ENCODE peak calls at places on chromosomes 13 and 19, in seven cellular contexts. U is H1, R is IMR-90, F is neuronal stem cell, A is mesendoderm, C is H9, P is trophoblast cell. H is an unnamed sample.

GRCh38 chr13:113642563-113642962 is 15.4 kb downstream of the ATP4B start:
- DNase-seq in U (no peak), R (no peak), F (no peak), A (no peak), C (no peak), P (no peak), H (no peak)

GRCh38 chr13:24107955-24108614 is 52.4 kb upstream of the SPATA13 start:
- DNase-seq in U (no peak), R (peak), F (no peak), A (no peak), C (no peak), P (no peak), H (peak)

GRCh38 chr13:25958983-25959382 is 92.8 kb downstream of the SHISA2 start:
- DNase-seq in U (no peak), R (no peak), F (no peak), A (no peak), C (no peak), P (no peak), H (no peak)

GRCh38 chr13:22726721-22727120 is 454.1 kb upstream of the SGCG start:
- DNase-seq in U (no peak), R (no peak), F (no peak), A (no peak), C (no peak), P (no peak), H (no peak)

GRCh38 chr13:32031815-32032345 is 306 bp downstream of the FRY start:
- DNase-seq in U (no peak), R (no peak), F (no peak), A (peak), C (no peak), P (no peak), H (no peak)

GRCh38 chr13:112854321-112854720 is 114.7 kb upstream of the MCF2L start:
- DNase-seq in U (no peak), R (no peak), F (no peak), A (no peak), C (no peak), P (no peak), H (no peak)

GRCh38 chr13:88745013-88745412 is 1073.8 kb downstream of the SLITRK5 start:
- DNase-seq in U (no peak), R (no peak), F (no peak), A (no peak), C (no peak), P (no peak), H (no peak)

GRCh38 chr13:46667687-46668281 is 114.8 kb downstream of the LRCH1 start:
- DNase-seq in U (no peak), R (no peak), F (no peak), A (no peak), C (no peak), P (no peak), H (peak)

GRCh38 chr19:1045247-1045603 is 5.3 kb downstream of the ABCA7 start:
- DNase-seq in U (peak), R (no peak), F (no peak), A (peak), C (peak), P (peak), H (peak)

GRCh38 chr13:79273045-79273444 is 133.0 kb downstream of the RBM26 start:
- DNase-seq in U (no peak), R (no peak), F (no peak), A (no peak), C (no peak), P (no peak), H (no peak)

GRCh38 chr13:114225610-114226009 is 9.1 kb upstream of the CDC16 start:
- DNase-seq in U (no peak), R (no peak), F (no peak), A (no peak), C (no peak), P (no peak), H (no peak)

GRCh38 chr13:79457948-79458347 is 23.0 kb upstream of the NDFIP2 start:
- DNase-seq in U (no peak), R (peak), F (no peak), A (peak), C (no peak), P (peak), H (peak)

GRCh38 chr19:48728882-48729645 is 9.5 kb upstream of the MAMSTR start:
- DNase-seq in U (peak), R (no peak), F (no peak), A (peak), C (peak), P (no peak), H (no peak)

GRCh38 chr19:45668342-45668871 is 386 bp downstream of the GIPR start:
- DNase-seq in U (no peak), R (no peak), F (no peak), A (no peak), C (no peak), P (no peak), H (no peak)

GRCh38 chr13:102940770-102941169 is 94.9 kb downstream of the ERCC5 start:
- DNase-seq in U (no peak), R (no peak), F (no peak), A (no peak), C (no peak), P (no peak), H (no peak)

GRCh38 chr13:102128216-102128800 is 273.5 kb downstream of the FGF14 start:
- DNase-seq in U (no peak), R (peak), F (no peak), A (peak), C (no peak), P (no peak), H (peak)

GRCh38 chr13:31101511-31102170 is 60.1 kb downstream of the HSPH1 start:
- DNase-seq in U (no peak), R (no peak), F (no peak), A (no peak), C (no peak), P (no peak), H (no peak)

GRCh38 chr13:94947965-94948371 is 235.6 kb upstream of the SOX21 start:
- DNase-seq in U (no peak), R (no peak), F (peak), A (no peak), C (no peak), P (no peak), H (no peak)

GRCh38 chr13:96229356-96229755 is 139.4 kb downstream of the HS6ST3 start:
- DNase-seq in U (no peak), R (no peak), F (no peak), A (peak), C (peak), P (peak), H (peak)

GRCh38 chr13:100214886-100215285 is 126.0 kb downstream of the PCCA start:
- DNase-seq in U (no peak), R (peak), F (no peak), A (peak), C (no peak), P (no peak), H (peak)

GRCh38 chr13:105428816-105429215 is 1106.6 kb downstream of the EFNB2 start:
- DNase-seq in U (no peak), R (peak), F (no peak), A (no peak), C (no peak), P (no peak), H (no peak)

GRCh38 chr19:42252365-42253244 is 2.3 kb downstream of the ERF start:
- DNase-seq in U (no peak), R (peak), F (no peak), A (peak), C (no peak), P (no peak), H (peak)
- H2BK5ac ChIP-seq in U (peak), R (peak), F (peak), A (peak), C (no peak), P (peak), H (peak)

GRCh38 chr13:75310005-75310580 is 171.9 kb downstream of the TBC1D4 start:
- DNase-seq in U (no peak), R (no peak), F (no peak), A (no peak), C (no peak), P (no peak), H (no peak)
- H2BK5ac ChIP-seq in U (no peak), R (no peak), F (no peak), A (no peak), C (no peak), P (no peak), H (no peak)

GRCh38 chr13:77443511-77443910 is 92.0 kb upstream of the SCEL start:
- DNase-seq in U (no peak), R (no peak), F (no peak), A (no peak), C (no peak), P (no peak), H (no peak)

GRCh38 chr13:77448689-77449088 is 86.8 kb upstream of the SCEL start:
- DNase-seq in U (no peak), R (no peak), F (no peak), A (peak), C (peak), P (no peak), H (no peak)

DNA sequence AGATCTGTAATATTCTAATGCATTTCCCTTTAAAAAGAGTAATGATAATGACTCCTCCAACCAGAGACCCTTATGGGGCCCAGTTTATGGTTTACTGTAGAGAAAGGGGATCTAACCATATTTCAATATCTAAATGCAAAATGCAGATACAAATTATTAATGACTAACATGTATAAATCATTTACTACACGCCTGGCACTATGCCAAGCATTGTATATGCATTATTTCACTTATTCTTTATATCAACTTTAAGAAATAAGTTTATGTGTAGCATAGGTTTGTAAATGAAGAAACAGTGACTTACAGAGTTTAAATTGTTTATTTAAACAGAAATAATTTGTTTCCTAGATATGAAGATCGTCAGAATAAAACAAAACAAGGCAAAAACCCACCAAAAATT is 86.2 kb upstream of the SCEL start:
- DNase-seq in U (no peak), R (no peak), F (no peak), A (no peak), C (no peak), P (no peak), H (no peak)
- H2BK5ac ChIP-seq in U (no peak), R (no peak), F (no peak), A (no peak), C (no peak), P (no peak), H (no peak)

GRCh38 chr19:44452367-44452766 is 4.1 kb upstream of the ZNF229 start:
- DNase-seq in U (no peak), R (no peak), F (no peak), A (no peak), C (no peak), P (no peak), H (no peak)

GRCh38 chr19:44451687-44452086 is 3.4 kb upstream of the ZNF229 start:
- DNase-seq in U (no peak), R (no peak), F (no peak), A (no peak), C (no peak), P (no peak), H (no peak)

DNA sequence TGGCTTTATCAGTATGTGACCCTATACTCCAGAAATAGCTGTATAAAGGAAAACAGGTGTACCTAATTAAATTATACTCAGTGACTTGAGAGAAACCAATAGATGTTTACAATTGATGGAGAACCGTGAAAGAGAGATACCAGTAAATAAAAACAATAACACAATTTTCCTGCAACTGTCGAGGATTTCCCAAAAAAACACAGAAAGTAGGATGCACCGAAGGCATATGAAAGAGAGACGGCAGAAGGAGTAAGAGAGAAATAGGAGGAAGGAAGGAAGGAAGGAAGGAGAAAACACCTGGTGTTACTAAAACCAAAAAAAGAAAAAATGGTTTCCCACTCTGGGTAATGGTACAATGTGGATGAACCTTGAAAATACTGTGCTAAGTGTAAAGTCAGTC is 6.8 kb upstream of the ZNF229 start:
- DNase-seq in U (no peak), R (no peak), F (no peak), A (no peak), C (no peak), P (no peak), H (no peak)
- H2BK5ac ChIP-seq in U (no peak), R (no peak), F (no peak), A (no peak), C (no peak), P (no peak), H (no peak)

DNA sequence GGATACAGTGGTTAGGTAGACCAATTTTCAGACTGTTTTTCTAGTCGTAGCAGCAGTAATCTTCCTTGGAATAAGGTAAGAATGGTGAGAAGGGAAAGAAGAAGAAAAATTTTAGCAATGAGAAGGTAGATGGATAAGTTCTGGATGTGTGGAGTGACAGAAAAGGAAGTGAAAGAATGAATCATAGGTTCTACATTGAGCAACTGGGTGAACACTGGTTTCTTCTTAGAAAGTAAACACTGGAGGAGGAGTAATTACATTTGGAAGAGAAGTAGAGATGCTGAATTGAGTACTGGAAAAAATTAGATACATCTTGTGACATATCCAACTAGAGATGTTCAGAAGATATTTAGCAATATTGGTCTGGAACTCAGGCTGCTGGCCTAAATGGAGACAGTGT is 148.4 kb downstream of the GPC5 start:
- DNase-seq in U (no peak), R (peak), F (no peak), A (no peak), C (no peak), P (no peak), H (peak)
- H2BK5ac ChIP-seq in U (no peak), R (no peak), F (no peak), A (no peak), C (no peak), P (no peak), H (no peak)

GRCh38 chr13:41117859-41118258 is 14.7 kb downstream of the KBTBD6 start:
- DNase-seq in U (no peak), R (no peak), F (no peak), A (no peak), C (no peak), P (no peak), H (no peak)
- H2BK5ac ChIP-seq in U (no peak), R (no peak), F (no peak), A (no peak), C (no peak), P (no peak), H (no peak)

GRCh38 chr19:18851673-18852325 is 20.0 kb downstream of the UPF1 start:
- DNase-seq in U (no peak), R (no peak), F (no peak), A (no peak), C (no peak), P (no peak), H (no peak)

GRCh38 chr19:18855647-18856384 is 24.1 kb downstream of the UPF1 start:
- DNase-seq in U (no peak), R (no peak), F (no peak), A (no peak), C (no peak), P (no peak), H (no peak)

GRCh38 chr19:18854982-18855381 is 23.2 kb downstream of the UPF1 start:
- DNase-seq in U (no peak), R (no peak), F (no peak), A (no peak), C (no peak), P (no peak), H (no peak)

GRCh38 chr19:18852634-18853033 is 20.9 kb downstream of the UPF1 start:
- DNase-seq in U (no peak), R (no peak), F (no peak), A (no peak), C (no peak), P (no peak), H (no peak)

DNA sequence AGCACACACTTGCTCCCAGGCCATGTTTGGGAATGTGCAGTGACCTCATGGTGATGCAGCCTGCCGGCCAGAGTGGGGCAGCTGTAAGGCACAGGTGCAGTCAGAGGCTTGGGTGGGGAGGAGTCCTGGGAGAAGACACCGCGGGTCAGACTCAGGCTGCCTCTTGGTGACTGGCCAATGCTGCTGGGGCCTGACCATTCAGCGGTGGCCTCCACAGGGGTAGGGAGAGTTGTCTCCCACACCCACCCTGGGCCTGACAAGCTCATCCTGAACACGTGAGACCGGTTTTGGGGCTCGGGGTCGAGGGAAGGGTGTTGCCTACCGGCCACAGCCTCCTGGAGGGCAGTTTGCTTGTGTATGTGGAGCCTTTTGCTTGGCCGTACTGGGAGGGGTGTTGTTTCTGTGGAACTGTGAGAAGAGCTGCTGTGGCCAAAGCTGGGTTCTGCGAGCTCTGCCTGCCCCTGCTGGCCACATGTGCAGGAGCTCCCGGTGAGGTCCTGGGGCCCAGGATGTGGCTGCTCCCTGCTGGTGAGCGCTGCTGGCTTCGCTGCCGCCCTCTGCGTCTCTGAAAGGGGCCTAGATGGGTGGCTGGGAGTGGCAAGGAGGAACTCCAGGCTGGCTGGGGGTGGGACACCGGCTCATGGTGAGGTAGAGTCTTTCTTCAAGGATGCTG is 22.1 kb downstream of the UPF1 start:
- DNase-seq in U (no peak), R (no peak), F (no peak), A (peak), C (no peak), P (no peak), H (no peak)
- H2BK5ac ChIP-seq in U (no peak), R (no peak), F (no peak), A (no peak), C (no peak), P (no peak), H (no peak)

GRCh38 chr13:77554079-77554478 is 18.6 kb downstream of the SCEL start:
- DNase-seq in U (no peak), R (no peak), F (no peak), A (no peak), C (no peak), P (no peak), H (no peak)

DNA sequence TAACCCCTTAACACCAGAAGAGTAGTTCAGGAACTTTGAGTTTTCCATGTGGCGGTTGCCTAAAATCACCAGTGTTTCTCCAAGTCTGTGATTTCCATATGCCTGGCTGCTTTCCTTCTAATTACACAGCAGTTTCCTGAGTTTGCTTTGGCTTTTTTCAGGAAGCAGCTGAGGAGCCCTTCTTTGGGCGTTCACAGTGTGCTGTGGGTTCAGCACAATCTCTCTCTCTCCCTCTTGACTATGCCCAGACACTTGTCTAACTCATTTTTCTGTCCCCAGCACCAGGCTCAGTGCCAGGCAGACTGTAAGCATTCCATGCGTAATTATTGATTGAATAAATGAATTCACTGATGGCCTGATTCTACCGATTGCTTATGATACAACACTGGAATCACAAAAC is 19.7 kb downstream of the SCEL start:
- DNase-seq in U (no peak), R (no peak), F (no peak), A (no peak), C (no peak), P (no peak), H (no peak)
- H2BK5ac ChIP-seq in U (no peak), R (no peak), F (no peak), A (no peak), C (no peak), P (no peak), H (no peak)

H was measured in mesenchymal stem cell.